ENCODE peak calls at places on chromosome 13, in six cellular contexts. S is A673, H is NCI-H2081 treated with DMSO at 0.1 percent for 48 hours, L is NCI-H2029 treated with DMSO at 0.1 percent for 48 hours, T is NCI-H1105 treated with DMSO at 0.1 percent for 48 hours, V is hippocampal formation. Y is an unnamed sample.

GRCh38 chr13:29702912-29703351 is 107.4 kb upstream of the SLC7A1 start:
- DNase-seq in S (peak), H (no peak), L (no peak), T (no peak), V (no peak), Y (no peak)

GRCh38 chr13:36072536-36072935 is 58.6 kb downstream of the DCLK1 start:
- DNase-seq in S (no peak), H (no peak), L (no peak), T (no peak), V (no peak), Y (no peak)

GRCh38 chr13:51361111-51361510 is 21.6 kb downstream of the SERPINE3 start:
- DNase-seq in S (no peak), H (no peak), L (no peak), T (no peak), V (no peak), Y (no peak)

GRCh38 chr13:29435125-29435911 is 160.2 kb downstream of the SLC7A1 start:
- DNase-seq in S (no peak), H (no peak), L (peak), T (peak), V (no peak), Y (no peak)

GRCh38 chr13:36673838-36674326 is at the start of gene SERTM1:
- DNase-seq in S (peak), H (no peak), L (no peak), T (peak), V (peak), Y (peak)

GRCh38 chr13:60402022-60402421 is 5.0 kb downstream of the TDRD3 start:
- DNase-seq in S (no peak), H (no peak), L (no peak), T (no peak), V (no peak), Y (no peak)

GRCh38 chr13:74210693-74211393 is 76.6 kb upstream of the KLF12 start:
- DNase-seq in S (peak), H (no peak), L (no peak), T (peak), V (no peak), Y (no peak)

GRCh38 chr13:72390909-72391308 is 336.5 kb downstream of the MZT1 start:
- DNase-seq in S (no peak), H (no peak), L (no peak), T (no peak), V (no peak), Y (no peak)

GRCh38 chr13:106464076-106464475 is 71.4 kb downstream of the EFNB2 start:
- DNase-seq in S (no peak), H (no peak), L (no peak), T (no peak), V (no peak), Y (no peak)

GRCh38 chr13:39058040-39058439 is 19.8 kb downstream of the NHLRC3 start:
- DNase-seq in S (no peak), H (no peak), L (no peak), T (no peak), V (no peak), Y (no peak)

GRCh38 chr13:42420304-42420703 is 148.4 kb downstream of the AKAP11 start:
- DNase-seq in S (no peak), H (no peak), L (no peak), T (no peak), V (no peak), Y (no peak)

Y was measured in NCI-H748 treated with DMSO at 0.1 percent for 48 hours.